ENCODE peak calls at places on chromosomes 3 and 15, in five cellular contexts. I, D, W, R and Y are unnamed samples.

GRCh38 chr3:183252973-183253363 is at the start of gene B3GNT5:
- DNase-seq in I (peak), R (no peak), D (peak), W (no peak), Y (no peak)

GRCh38 chr15:77826006-77826695 is 193.4 kb upstream of the LINGO1 start:
- DNase-seq in W (no peak), I (peak), D (no peak), R (no peak), Y (no peak)

GRCh38 chr3:40379674-40380306 is 7.2 kb upstream of the ENTPD3 start:
- DNase-seq in W (no peak), R (no peak), D (no peak), I (no peak), Y (no peak)

GRCh38 chr15:29102911-29103824 is 166.5 kb downstream of the NSMCE3 start:
- DNase-seq in W (no peak), D (peak), I (no peak), R (peak), Y (no peak)

GRCh38 chr15:99322643-99323405 is 71.5 kb downstream of the LRRC28 start:
- DNase-seq in D (no peak), R (peak), W (no peak), I (no peak), Y (peak)

GRCh38 chr3:15512173-15512572 is 9.3 kb downstream of the COLQ start:
- DNase-seq in R (peak), W (peak), I (peak), D (peak), Y (peak)

GRCh38 chr3:49004352-49005297 is 2.6 kb upstream of the WDR6 start:
- DNase-seq in R (no peak), W (no peak), D (no peak), I (no peak), Y (no peak)

GRCh38 chr3:47930979-47931378 is 85.2 kb downstream of the MAP4 start:
- DNase-seq in I (no peak), D (no peak), R (no peak), W (no peak), Y (no peak)

GRCh38 chr3:126049289-126050049 is 34.5 kb downstream of the SLC41A3 start:
- DNase-seq in D (no peak), R (no peak), I (no peak), W (no peak), Y (no peak)

GRCh38 chr3:58383476-58383875 is 50.2 kb downstream of the PDHB start:
- DNase-seq in I (no peak), D (no peak), R (peak), W (no peak), Y (peak)

GRCh38 chr15:40489274-40490175 is 18.7 kb downstream of the CHST14 start:
- DNase-seq in I (no peak), W (no peak), D (no peak), R (no peak), Y (no peak)

GRCh38 chr3:137764563-137765309 is 621 bp downstream of the SOX14 start:
- DNase-seq in D (no peak), R (no peak), W (no peak), I (no peak), Y (no peak)

GRCh38 chr3:170497197-170497596 is 78.5 kb downstream of the CLDN11 start:
- DNase-seq in I (no peak), W (no peak), D (no peak), R (no peak), Y (no peak)

GRCh38 chr3:45612918-45613602 is 18.5 kb downstream of the LIMD1 start:
- DNase-seq in D (no peak), I (peak), R (no peak), W (no peak), Y (peak)

GRCh38 chr3:197854596-197855343 is 63.7 kb downstream of the LRCH3 start:
- DNase-seq in D (no peak), R (peak), W (no peak), I (no peak), Y (peak)

GRCh38 chr3:80556728-80557127 is 788.9 kb upstream of the ROBO1 start:
- DNase-seq in D (no peak), I (no peak), W (no peak), R (no peak), Y (no peak)

GRCh38 chr3:136685882-136686281 is 66.3 kb downstream of the STAG1 start:
- DNase-seq in R (no peak), I (no peak), D (no peak), W (no peak), Y (no peak)

GRCh38 chr15:78715930-78716329 is 74.9 kb upstream of the CHRNB4 start:
- DNase-seq in D (no peak), I (no peak), W (no peak), R (peak), Y (peak)

GRCh38 chr15:76346666-76347506 is 10.3 kb downstream of the ISL2 start:
- DNase-seq in W (no peak), D (no peak), I (no peak), R (peak), Y (peak)

GRCh38 chr15:99128411-99128810 is 23.5 kb downstream of the SYNM start:
- DNase-seq in D (no peak), R (no peak), W (no peak), I (no peak), Y (no peak)

GRCh38 chr3:111324645-111325044 is 217.4 kb upstream of the CD96 start:
- DNase-seq in W (no peak), D (no peak), I (no peak), R (no peak), Y (no peak)

GRCh38 chr15:31814082-31814481 is 216.2 kb upstream of the CHRNA7 start:
- DNase-seq in D (no peak), W (peak), I (no peak), R (no peak), Y (no peak)

GRCh38 chr15:66721501-66721937 is 19.5 kb downstream of the SMAD6 start:
- DNase-seq in R (peak), I (no peak), D (no peak), W (no peak), Y (peak)

GRCh38 chr15:101276501-101277037 is 716 bp downstream of the SELENOS start:
- DNase-seq in R (peak), I (no peak), W (no peak), D (no peak), Y (peak)

GRCh38 chr3:79871656-79872055 is 103.9 kb upstream of the ROBO1 start:
- DNase-seq in R (peak), I (no peak), W (no peak), D (no peak), Y (peak)

GRCh38 chr15:81270781-81271491 is 53.0 kb downstream of the STARD5 start:
- DNase-seq in W (no peak), R (peak), I (no peak), D (no peak), Y (peak)